ENCODE peak calls at places on chromosomes 3 and 15, in seven cellular contexts. X, G, E, W, F, J and I are unnamed samples.

GRCh38 chr15:55407631-55407948 is 569 bp downstream of the CCPG1 start:
- DNase-seq in J (no peak), E (no peak), X (peak), F (no peak), G (no peak), W (no peak), I (no peak)

GRCh38 chr15:46277994-46278885 is 643.4 kb downstream of the SQOR start:
- DNase-seq in F (no peak), J (no peak), W (no peak), G (no peak), X (no peak), E (no peak), I (no peak)

GRCh38 chr3:23653647-23654525 is 151.9 kb upstream of the UBE2E1 start:
- DNase-seq in J (no peak), F (no peak), W (no peak), E (no peak), G (no peak), X (no peak), I (no peak)

GRCh38 chr3:172246107-172246870 is 202.0 kb downstream of the GHSR start:
- DNase-seq in W (no peak), J (no peak), E (no peak), G (peak), F (peak), X (no peak), I (no peak)

GRCh38 chr15:26223720-26224119 is 360.6 kb upstream of the ATP10A start:
- DNase-seq in J (no peak), E (no peak), X (no peak), G (no peak), W (no peak), F (no peak), I (no peak)

GRCh38 chr3:23723930-23724329 is 81.8 kb upstream of the UBE2E1 start:
- DNase-seq in G (no peak), W (no peak), F (no peak), E (no peak), J (no peak), X (no peak), I (no peak)

GRCh38 chr15:51647128-51647562 is 24.6 kb upstream of the DMXL2 start:
- DNase-seq in J (peak), X (peak), F (peak), G (peak), E (peak), W (no peak), I (peak)

GRCh38 chr3:165749817-165750216 is 87.4 kb downstream of the BCHE start:
- DNase-seq in W (no peak), J (no peak), F (no peak), G (no peak), E (no peak), X (no peak), I (no peak)

GRCh38 chr3:88131695-88132094 is 18.1 kb upstream of the C3orf38 start:
- DNase-seq in W (no peak), J (no peak), X (peak), G (no peak), E (no peak), F (no peak), I (no peak)

GRCh38 chr15:59567369-59567768 is 44.2 kb upstream of the GCNT3 start:
- DNase-seq in E (peak), J (no peak), X (no peak), F (peak), G (no peak), W (no peak), I (no peak)

GRCh38 chr15:73992594-73992898 is 451 bp upstream of the STOML1 start:
- DNase-seq in J (no peak), G (no peak), E (no peak), W (no peak), X (no peak), F (no peak), I (peak)

GRCh38 chr15:73993211-73993994 is 1.1 kb upstream of the PML start:
- DNase-seq in J (no peak), F (no peak), G (peak), E (no peak), X (no peak), W (no peak), I (no peak)

GRCh38 chr15:73996267-73996666 is 1.8 kb downstream of the PML start:
- DNase-seq in W (no peak), F (no peak), X (no peak), J (no peak), G (no peak), E (no peak), I (peak)

GRCh38 chr15:73994912-73995622 is 551 bp downstream of the PML start:
- DNase-seq in E (peak), X (no peak), J (no peak), F (no peak), W (peak), G (peak), I (peak)

DNA sequence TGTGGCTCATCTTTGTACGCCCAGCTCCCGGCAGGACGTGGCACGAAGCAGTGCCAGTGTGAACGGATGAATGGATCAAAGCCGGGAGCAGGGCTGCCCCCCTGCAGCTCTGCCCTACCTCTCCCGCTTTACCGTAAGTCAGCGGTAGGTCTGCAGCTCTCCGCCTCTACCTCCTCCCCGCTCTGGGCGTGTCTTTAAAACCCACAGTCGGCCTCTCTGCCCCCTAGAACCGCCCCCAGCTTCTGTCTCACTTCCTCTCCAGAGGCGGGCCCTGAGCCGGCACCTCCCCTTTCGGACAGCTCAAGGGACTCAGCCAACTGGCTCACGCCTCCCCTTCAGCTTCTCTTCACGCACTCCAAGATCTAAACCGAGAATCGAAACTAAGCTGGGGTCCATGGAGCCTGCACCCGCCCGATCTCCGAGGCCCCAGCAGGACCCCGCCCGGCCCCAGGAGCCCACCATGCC is at the start of gene PML:
- DNase-seq in F (peak), X (peak), J (peak), E (peak), W (peak), G (peak), I (peak)
- TF ChIP-seq POLR2A in F (no peak), X (peak), J (peak), E (peak), W (no peak), G (peak), I (peak)

GRCh38 chr3:49859576-49860305 is 3.4 kb upstream of the TRAIP start:
- DNase-seq in W (no peak), G (no peak), X (no peak), J (no peak), E (no peak), F (no peak), I (no peak)

GRCh38 chr3:49855662-49856061 is 702 bp downstream of the TRAIP start:
- DNase-seq in X (no peak), E (no peak), G (no peak), J (no peak), W (no peak), F (no peak), I (peak)

DNA sequence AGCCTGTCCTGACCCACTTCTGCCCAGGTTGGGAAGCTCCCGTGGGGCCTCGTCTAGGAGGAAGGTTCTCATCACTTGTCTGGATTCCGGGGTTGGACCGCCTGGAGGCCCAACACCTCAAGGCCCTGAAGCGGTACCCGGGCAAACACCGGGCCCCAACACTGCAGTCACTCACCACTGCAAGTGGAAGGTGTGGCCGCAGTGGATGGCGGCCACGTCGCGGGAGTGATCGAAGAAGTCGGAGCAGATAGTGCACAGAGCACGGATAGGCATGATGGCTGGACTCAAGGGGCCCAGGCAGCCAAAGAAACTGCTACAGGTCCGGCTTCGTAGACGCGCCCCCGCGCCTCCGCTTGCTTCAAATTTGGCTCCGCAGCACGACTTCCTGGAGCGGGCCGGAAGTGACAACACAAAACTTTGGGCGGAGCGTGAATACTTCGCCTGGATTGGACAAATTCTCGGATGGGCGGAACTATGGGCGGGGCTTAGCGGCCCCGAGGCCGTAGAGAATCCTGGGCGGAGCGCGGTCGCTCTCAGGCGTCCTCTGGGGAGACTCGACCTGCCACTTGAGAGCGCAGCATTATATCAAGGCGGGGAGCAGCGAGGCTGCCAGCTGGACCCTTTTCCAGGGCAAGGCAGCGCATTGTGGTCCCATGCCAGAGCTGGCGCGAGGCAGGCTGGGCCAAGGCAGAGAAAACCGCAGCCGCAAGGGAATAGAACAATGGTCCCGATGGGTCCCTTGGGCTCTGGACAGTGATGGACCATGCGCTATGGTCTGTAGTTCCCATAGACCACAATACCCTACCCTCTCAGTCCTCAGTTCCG is at the start of gene TRAIP:
- DNase-seq in X (peak), E (peak), F (peak), G (peak), W (peak), J (peak), I (peak)
- TF ChIP-seq POLR2A in X (no peak), E (peak), F (no peak), G (no peak), W (peak), J (peak), I (peak)

DNA sequence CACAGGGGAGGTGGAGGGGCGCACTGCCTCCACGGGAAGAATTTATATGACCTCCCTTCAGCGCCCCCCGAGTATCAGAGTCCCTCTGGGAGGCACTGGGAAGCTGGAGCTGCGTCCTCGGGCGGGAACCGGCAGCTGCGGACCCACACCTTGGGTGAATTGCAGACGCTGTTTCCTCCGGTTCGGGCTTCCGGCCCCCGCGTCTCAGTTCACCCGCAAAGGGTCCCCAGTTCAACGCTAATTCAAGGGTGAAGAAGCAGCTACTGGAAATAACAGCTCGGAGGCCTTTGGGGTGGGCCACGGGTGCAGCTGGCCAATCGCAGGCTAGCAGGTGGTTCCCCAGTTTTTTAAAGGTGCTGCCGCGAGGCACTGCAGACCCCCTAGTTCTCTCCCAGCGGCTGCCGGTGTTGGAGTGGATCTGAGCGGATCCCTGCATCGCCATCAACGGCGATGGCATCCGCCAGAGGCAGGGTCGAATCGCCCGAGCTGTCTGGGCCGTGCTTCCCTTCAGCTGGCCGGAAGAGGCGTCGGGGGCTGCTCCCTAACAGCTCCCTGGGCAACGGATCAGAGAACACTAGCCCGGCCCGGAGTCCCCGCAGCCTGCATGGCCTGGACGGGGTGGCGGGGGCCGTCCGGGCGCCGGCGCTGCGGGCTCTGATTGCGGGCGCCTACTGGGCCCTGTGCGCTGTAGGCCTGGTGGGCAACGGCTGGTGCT is 19.4 kb upstream of the ADAMTS7 start:
- DNase-seq in W (no peak), X (no peak), F (no peak), G (no peak), J (no peak), E (no peak), I (no peak)
- TF ChIP-seq POLR2A in W (no peak), X (no peak), F (no peak), G (no peak), J (no peak), E (no peak), I (no peak)

GRCh38 chr15:69718916-69719315 is 266.3 kb downstream of the RPLP1 start:
- DNase-seq in J (no peak), X (no peak), F (no peak), E (no peak), W (no peak), G (peak), I (no peak)
- TF ChIP-seq POLR2A in J (no peak), X (no peak), F (no peak), E (no peak), W (no peak), G (no peak), I (no peak)

GRCh38 chr3:161821591-161821990 is 325.0 kb downstream of the OTOL1 start:
- DNase-seq in F (no peak), X (no peak), W (no peak), J (no peak), E (no peak), G (no peak), I (no peak)
- TF ChIP-seq POLR2A in F (no peak), X (no peak), W (no peak), J (no peak), E (no peak), G (no peak), I (no peak)

GRCh38 chr15:96348112-96349027 is 17.9 kb downstream of the NR2F2 start:
- DNase-seq in X (no peak), E (no peak), G (peak), F (no peak), W (no peak), J (no peak), I (no peak)
- TF ChIP-seq POLR2A in X (no peak), E (no peak), G (no peak), F (no peak), W (no peak), J (no peak), I (no peak)

GRCh38 chr3:10345911-10346310 is 25.0 kb upstream of the SEC13 start:
- DNase-seq in W (no peak), J (no peak), G (no peak), F (no peak), X (no peak), E (no peak), I (no peak)
- TF ChIP-seq POLR2A in W (no peak), J (no peak), G (no peak), F (no peak), X (no peak), E (no peak), I (no peak)